ENCODE peak calls at places on chromosomes 6 and 20, in eight cellular contexts. One of them, this sample, is unnamed. For H3K4me1, the result is how much of the 10 kb centered on the place peaks cover.

GRCh38 chr6:153096031-153096430 is 35.1 kb downstream of the RGS17 start:
- DNase-seq in sigmoid colon: no peak
- DNase-seq in tibial nerve: no peak
- DNase-seq in ovary: no peak
- DNase-seq in breast epithelium: no peak
- DNase-seq in IMR-90: no peak
- DNase-seq in psoas muscle: no peak
- DNase-seq in stomach: no peak
- DNase-seq in this sample: no peak

GRCh38 chr20:380763-381580 is 412 bp downstream of the TRIB3 start:
- DNase-seq in psoas muscle: peak
- DNase-seq in stomach: peak
- DNase-seq in breast epithelium: no peak
- DNase-seq in IMR-90: peak
- DNase-seq in sigmoid colon: peak
- DNase-seq in ovary: peak
- DNase-seq in tibial nerve: no peak
- DNase-seq in this sample: peak

GRCh38 chr6:40038626-40039025 is 104.4 kb upstream of the MOCS1 start:
- DNase-seq in ovary: no peak
- DNase-seq in psoas muscle: no peak
- DNase-seq in sigmoid colon: no peak
- DNase-seq in IMR-90: no peak
- DNase-seq in tibial nerve: no peak
- DNase-seq in stomach: no peak
- DNase-seq in breast epithelium: no peak
- DNase-seq in this sample: no peak

GRCh38 chr6:119077643-119078448 is 618 bp downstream of the FAM184A start:
- DNase-seq in ovary: peak
- DNase-seq in sigmoid colon: peak
- DNase-seq in breast epithelium: peak
- DNase-seq in IMR-90: no peak
- DNase-seq in stomach: peak
- DNase-seq in tibial nerve: no peak
- DNase-seq in psoas muscle: peak
- DNase-seq in this sample: peak

GRCh38 chr6:1605822-1606532 is 3.7 kb upstream of the FOXC1 start:
- DNase-seq in psoas muscle: peak
- DNase-seq in IMR-90: no peak
- DNase-seq in tibial nerve: no peak
- DNase-seq in breast epithelium: no peak
- DNase-seq in stomach: no peak
- DNase-seq in ovary: no peak
- DNase-seq in sigmoid colon: peak
- DNase-seq in this sample: no peak

GRCh38 chr6:6466967-6467761 is 121.4 kb upstream of the LY86 start:
- DNase-seq in tibial nerve: no peak
- DNase-seq in IMR-90: no peak
- DNase-seq in ovary: no peak
- DNase-seq in breast epithelium: peak
- DNase-seq in stomach: no peak
- DNase-seq in psoas muscle: no peak
- DNase-seq in sigmoid colon: no peak
- DNase-seq in this sample: no peak

GRCh38 chr20:19757973-19758887 is at the start of gene RIN2:
- DNase-seq in IMR-90: peak
- DNase-seq in tibial nerve: peak
- DNase-seq in psoas muscle: peak
- DNase-seq in ovary: peak
- DNase-seq in sigmoid colon: peak
- DNase-seq in stomach: peak
- DNase-seq in breast epithelium: peak
- DNase-seq in this sample: peak

GRCh38 chr6:109867970-109868358 is 110.1 kb upstream of the GPR6 start:
- DNase-seq in stomach: no peak
- DNase-seq in IMR-90: no peak
- DNase-seq in ovary: peak
- DNase-seq in sigmoid colon: no peak
- DNase-seq in tibial nerve: no peak
- DNase-seq in psoas muscle: no peak
- DNase-seq in breast epithelium: no peak
- DNase-seq in this sample: no peak

GRCh38 chr6:150043096-150043495 is 17.8 kb upstream of the RAET1L start:
- DNase-seq in psoas muscle: no peak
- DNase-seq in tibial nerve: no peak
- DNase-seq in IMR-90: no peak
- DNase-seq in sigmoid colon: no peak
- DNase-seq in stomach: no peak
- DNase-seq in ovary: no peak
- DNase-seq in breast epithelium: no peak
- DNase-seq in this sample: no peak

GRCh38 chr6:75935473-75935793 is 137.0 kb downstream of the IMPG1 start:
- DNase-seq in psoas muscle: no peak
- DNase-seq in ovary: no peak
- DNase-seq in stomach: no peak
- DNase-seq in breast epithelium: no peak
- DNase-seq in tibial nerve: no peak
- DNase-seq in sigmoid colon: no peak
- DNase-seq in IMR-90: no peak
- DNase-seq in this sample: no peak

GRCh38 chr6:142893088-142893487 is 51.9 kb downstream of the HIVEP2 start:
- DNase-seq in ovary: no peak
- DNase-seq in stomach: no peak
- DNase-seq in psoas muscle: no peak
- DNase-seq in tibial nerve: no peak
- DNase-seq in breast epithelium: no peak
- DNase-seq in IMR-90: peak
- DNase-seq in sigmoid colon: no peak
- DNase-seq in this sample: no peak

GRCh38 chr6:37556884-37557644 is 57.4 kb upstream of the CCDC167 start:
- DNase-seq in tibial nerve: no peak
- DNase-seq in stomach: no peak
- DNase-seq in sigmoid colon: no peak
- DNase-seq in psoas muscle: no peak
- DNase-seq in ovary: no peak
- DNase-seq in IMR-90: no peak
- DNase-seq in breast epithelium: no peak
- DNase-seq in this sample: no peak
- H3K4me1 ChIP-seq in tibial nerve: under half
- H3K4me1 ChIP-seq in stomach: under half
- H3K4me1 ChIP-seq in sigmoid colon: under half
- H3K4me1 ChIP-seq in psoas muscle: under half
- H3K4me1 ChIP-seq in ovary: under half
- H3K4me1 ChIP-seq in IMR-90: under half
- H3K4me1 ChIP-seq in breast epithelium: under half
- H3K4me1 ChIP-seq in this sample: under half

GRCh38 chr20:53678990-53679596 is 85.5 kb upstream of the ZNF217 start:
- DNase-seq in breast epithelium: no peak
- DNase-seq in sigmoid colon: no peak
- DNase-seq in psoas muscle: no peak
- DNase-seq in IMR-90: peak
- DNase-seq in stomach: no peak
- DNase-seq in tibial nerve: no peak
- DNase-seq in ovary: no peak
- DNase-seq in this sample: no peak
- TF ChIP-seq CTCF in breast epithelium: no peak
- TF ChIP-seq CTCF in sigmoid colon: no peak
- TF ChIP-seq CTCF in psoas muscle: no peak
- TF ChIP-seq CTCF in IMR-90: no peak
- TF ChIP-seq CTCF in stomach: no peak
- TF ChIP-seq CTCF in tibial nerve: no peak
- TF ChIP-seq CTCF in ovary: no peak
- TF ChIP-seq CTCF in this sample: no peak

GRCh38 chr6:25366785-25367657 is 87.8 kb downstream of the CARMIL1 start:
- DNase-seq in breast epithelium: no peak
- DNase-seq in psoas muscle: no peak
- DNase-seq in ovary: no peak
- DNase-seq in stomach: no peak
- DNase-seq in IMR-90: no peak
- DNase-seq in sigmoid colon: no peak
- DNase-seq in tibial nerve: no peak
- DNase-seq in this sample: no peak

GRCh38 chr6:25370175-25371036 is 91.2 kb downstream of the CARMIL1 start:
- DNase-seq in stomach: no peak
- DNase-seq in psoas muscle: no peak
- DNase-seq in IMR-90: no peak
- DNase-seq in ovary: no peak
- DNase-seq in tibial nerve: no peak
- DNase-seq in sigmoid colon: no peak
- DNase-seq in breast epithelium: no peak
- DNase-seq in this sample: peak

GRCh38 chr6:25371037-25371347 is 91.8 kb downstream of the CARMIL1 start:
- DNase-seq in breast epithelium: no peak
- DNase-seq in ovary: no peak
- DNase-seq in psoas muscle: no peak
- DNase-seq in tibial nerve: no peak
- DNase-seq in stomach: no peak
- DNase-seq in sigmoid colon: no peak
- DNase-seq in IMR-90: no peak
- DNase-seq in this sample: no peak

GRCh38 chr6:25369450-25370086 is 90.4 kb downstream of the CARMIL1 start:
- DNase-seq in sigmoid colon: no peak
- DNase-seq in IMR-90: no peak
- DNase-seq in psoas muscle: no peak
- DNase-seq in ovary: no peak
- DNase-seq in stomach: peak
- DNase-seq in tibial nerve: no peak
- DNase-seq in breast epithelium: peak
- DNase-seq in this sample: no peak

GRCh38 chr6:25369043-25369442 is 89.9 kb downstream of the CARMIL1 start:
- DNase-seq in tibial nerve: peak
- DNase-seq in ovary: no peak
- DNase-seq in psoas muscle: no peak
- DNase-seq in stomach: no peak
- DNase-seq in IMR-90: no peak
- DNase-seq in sigmoid colon: no peak
- DNase-seq in breast epithelium: no peak
- DNase-seq in this sample: no peak
- H3K4me3 ChIP-seq in tibial nerve: no peak
- H3K4me3 ChIP-seq in ovary: no peak
- H3K4me3 ChIP-seq in psoas muscle: no peak
- H3K4me3 ChIP-seq in stomach: no peak
- H3K4me3 ChIP-seq in IMR-90: no peak
- H3K4me3 ChIP-seq in sigmoid colon: no peak
- H3K4me3 ChIP-seq in breast epithelium: no peak
- H3K4me3 ChIP-seq in this sample: no peak

GRCh38 chr6:136763716-136764521 is 28.4 kb downstream of the MAP3K5 start:
- DNase-seq in psoas muscle: no peak
- DNase-seq in ovary: no peak
- DNase-seq in IMR-90: no peak
- DNase-seq in stomach: no peak
- DNase-seq in tibial nerve: no peak
- DNase-seq in breast epithelium: no peak
- DNase-seq in sigmoid colon: no peak
- DNase-seq in this sample: no peak

GRCh38 chr6:136764522-136764993 is 27.7 kb downstream of the MAP3K5 start:
- DNase-seq in IMR-90: no peak
- DNase-seq in sigmoid colon: no peak
- DNase-seq in psoas muscle: no peak
- DNase-seq in ovary: no peak
- DNase-seq in breast epithelium: no peak
- DNase-seq in stomach: no peak
- DNase-seq in tibial nerve: no peak
- DNase-seq in this sample: no peak

GRCh38 chr6:136763255-136763654 is 29.0 kb downstream of the MAP3K5 start:
- DNase-seq in stomach: no peak
- DNase-seq in IMR-90: no peak
- DNase-seq in breast epithelium: no peak
- DNase-seq in ovary: no peak
- DNase-seq in tibial nerve: no peak
- DNase-seq in sigmoid colon: no peak
- DNase-seq in psoas muscle: no peak
- DNase-seq in this sample: no peak

GRCh38 chr6:136762022-136762975 is 30.0 kb downstream of the MAP3K5 start:
- DNase-seq in tibial nerve: no peak
- DNase-seq in breast epithelium: no peak
- DNase-seq in sigmoid colon: no peak
- DNase-seq in ovary: no peak
- DNase-seq in IMR-90: no peak
- DNase-seq in psoas muscle: no peak
- DNase-seq in stomach: no peak
- DNase-seq in this sample: no peak

DNA sequence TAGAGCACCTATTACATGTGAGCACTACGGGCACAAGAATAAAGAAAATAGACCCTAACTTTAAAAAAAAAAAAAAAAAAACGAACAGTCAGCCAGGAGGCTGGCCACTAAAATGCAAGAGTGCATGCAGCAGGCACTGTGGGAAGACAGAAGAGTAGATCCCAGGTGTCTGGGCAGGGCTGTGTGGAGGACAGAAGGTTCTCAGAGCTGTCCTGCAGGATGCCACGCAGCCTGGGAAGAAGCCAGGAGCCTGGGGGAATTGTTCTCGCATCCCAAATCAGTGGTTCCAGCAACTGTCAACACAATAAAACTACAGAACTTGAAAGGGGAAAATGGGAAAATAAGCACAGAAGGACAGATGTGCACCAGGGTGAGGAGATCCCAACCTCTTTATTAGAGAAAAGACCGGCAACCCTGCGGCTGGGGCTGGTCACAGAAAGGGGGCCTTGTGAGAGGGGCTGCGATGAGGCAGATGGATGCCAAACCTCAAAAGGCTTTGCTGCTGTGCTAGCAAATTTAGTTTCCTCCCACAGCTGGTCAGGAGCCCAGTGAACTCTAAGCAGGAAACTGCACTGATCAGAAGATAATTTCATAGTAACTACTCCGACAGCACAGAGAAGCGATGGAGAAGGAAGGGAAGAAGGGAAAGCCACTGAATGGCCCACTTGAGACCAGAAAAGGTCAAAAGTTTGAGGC is 30.9 kb downstream of the MAP3K5 start:
- DNase-seq in stomach: no peak
- DNase-seq in sigmoid colon: no peak
- DNase-seq in breast epithelium: peak
- DNase-seq in ovary: no peak
- DNase-seq in tibial nerve: peak
- DNase-seq in IMR-90: peak
- DNase-seq in psoas muscle: no peak
- DNase-seq in this sample: no peak
- H3K4me1 ChIP-seq in stomach: under half
- H3K4me1 ChIP-seq in sigmoid colon: under half
- H3K4me1 ChIP-seq in breast epithelium: under half
- H3K4me1 ChIP-seq in ovary: under half
- H3K4me1 ChIP-seq in tibial nerve: under half
- H3K4me1 ChIP-seq in IMR-90: under half
- H3K4me1 ChIP-seq in psoas muscle: under half
- H3K4me1 ChIP-seq in this sample: under half

DNA sequence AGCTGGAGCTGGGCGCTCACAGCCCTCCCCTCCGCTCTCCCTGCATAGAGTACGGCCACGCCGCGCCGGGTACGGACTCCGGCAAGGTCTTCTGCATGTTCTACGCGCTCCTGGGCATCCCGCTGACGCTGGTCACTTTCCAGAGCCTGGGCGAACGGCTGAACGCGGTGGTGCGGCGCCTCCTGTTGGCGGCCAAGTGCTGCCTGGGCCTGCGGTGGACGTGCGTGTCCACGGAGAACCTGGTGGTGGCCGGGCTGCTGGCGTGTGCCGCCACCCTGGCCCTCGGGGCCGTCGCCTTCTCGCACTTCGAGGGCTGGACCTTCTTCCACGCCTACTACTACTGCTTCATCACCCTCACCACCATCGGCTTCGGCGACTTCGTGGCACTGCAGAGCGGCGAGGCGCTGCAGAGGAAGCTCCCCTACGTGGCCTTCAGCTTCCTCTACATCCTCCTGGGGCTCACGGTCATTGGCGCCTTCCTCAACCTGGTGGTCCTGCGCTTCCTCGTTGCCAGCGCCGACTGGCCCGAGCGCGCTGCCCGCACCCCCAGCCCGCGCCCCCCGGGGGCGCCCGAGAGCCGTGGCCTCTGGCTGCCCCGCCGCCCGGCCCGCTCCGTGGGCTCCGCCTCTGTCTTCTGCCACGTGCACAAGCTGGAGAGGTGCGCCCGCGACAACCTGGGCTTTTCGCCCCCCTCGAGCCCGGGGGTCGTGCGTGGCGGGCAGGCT is 4.6 kb downstream of the KCNK15 start:
- DNase-seq in sigmoid colon: no peak
- DNase-seq in ovary: no peak
- DNase-seq in psoas muscle: peak
- DNase-seq in IMR-90: no peak
- DNase-seq in breast epithelium: no peak
- DNase-seq in tibial nerve: no peak
- DNase-seq in stomach: no peak
- DNase-seq in this sample: no peak
- TF ChIP-seq CTCF in sigmoid colon: no peak
- TF ChIP-seq CTCF in ovary: no peak
- TF ChIP-seq CTCF in psoas muscle: peak
- TF ChIP-seq CTCF in IMR-90: peak
- TF ChIP-seq CTCF in breast epithelium: no peak
- TF ChIP-seq CTCF in tibial nerve: peak
- TF ChIP-seq CTCF in stomach: no peak
- TF ChIP-seq CTCF in this sample: no peak